ENCODE peak calls at places on chromosome 13, in eight cellular contexts. W is Karpas-422, Y is AG04450, S is IMR-90, X is pancreas, G is MM.1S, N is uterus, H is neuronal stem cell. C is an unnamed sample.

GRCh38 chr13:23629566-23630272 is 59.5 kb downstream of the TNFRSF19 start:
- DNase-seq in W (peak), Y (no peak), S (no peak), X (no peak), G (no peak), N (no peak), H (no peak), C (no peak)

GRCh38 chr13:80473695-80474094 is 132.8 kb upstream of the SPRY2 start:
- DNase-seq in W (no peak), Y (no peak), S (peak), X (no peak), G (no peak), N (no peak), H (no peak), C (no peak)

GRCh38 chr13:70339738-70340137 is 231.5 kb upstream of the KLHL1 start:
- DNase-seq in W (peak), Y (no peak), S (no peak), X (no peak), G (no peak), N (no peak), H (no peak), C (no peak)

GRCh38 chr13:32033744-32034143 is 2.2 kb downstream of the FRY start:
- DNase-seq in W (no peak), Y (no peak), S (peak), X (no peak), G (no peak), N (no peak), H (no peak), C (no peak)

GRCh38 chr13:92682832-92683517 is 543.6 kb upstream of the GPC6 start:
- DNase-seq in W (no peak), Y (no peak), S (no peak), X (no peak), G (no peak), N (no peak), H (no peak), C (no peak)

GRCh38 chr13:112855859-112856258 is 113.2 kb upstream of the MCF2L start:
- DNase-seq in W (no peak), Y (no peak), S (no peak), X (no peak), G (no peak), N (no peak), H (no peak), C (peak)

GRCh38 chr13:56352901-56353300 is 787.8 kb upstream of the PRR20A start:
- DNase-seq in W (no peak), Y (no peak), S (no peak), X (no peak), G (no peak), N (no peak), H (no peak), C (no peak)

GRCh38 chr13:28659611-28659970 is 661 bp downstream of the POMP start:
- DNase-seq in W (no peak), Y (no peak), S (peak), X (no peak), G (peak), N (no peak), H (no peak), C (no peak)

GRCh38 chr13:93345642-93346220 is 119.1 kb downstream of the GPC6 start:
- DNase-seq in W (no peak), Y (no peak), S (no peak), X (no peak), G (no peak), N (no peak), H (no peak), C (no peak)

GRCh38 chr13:110824901-110825300 is 90.0 kb downstream of the ANKRD10 start:
- DNase-seq in W (no peak), Y (no peak), S (no peak), X (no peak), G (no peak), N (no peak), H (no peak), C (no peak)

GRCh38 chr13:48908381-48909087 is 67.2 kb upstream of the FNDC3A start:
- DNase-seq in W (no peak), Y (no peak), S (peak), X (no peak), G (no peak), N (no peak), H (no peak), C (no peak)

GRCh38 chr13:34682406-34682805 is 259.7 kb upstream of the NBEA start:
- DNase-seq in W (no peak), Y (no peak), S (no peak), X (no peak), G (no peak), N (no peak), H (no peak), C (no peak)

GRCh38 chr13:23806874-23807522 is 82.2 kb downstream of the MIPEP start:
- DNase-seq in W (no peak), Y (no peak), S (peak), X (no peak), G (no peak), N (no peak), H (no peak), C (no peak)

GRCh38 chr13:97749174-97749573 is 204.3 kb upstream of the IPO5 start:
- DNase-seq in W (peak), Y (no peak), S (peak), X (no peak), G (no peak), N (no peak), H (no peak), C (no peak)

GRCh38 chr13:113794086-113794485 is 35.1 kb downstream of the TMEM255B start:
- DNase-seq in W (no peak), Y (no peak), S (no peak), X (peak), G (no peak), N (no peak), H (no peak), C (peak)

GRCh38 chr13:46575321-46575721 is 22.4 kb downstream of the LRCH1 start:
- DNase-seq in W (no peak), Y (peak), S (peak), X (no peak), G (no peak), N (no peak), H (no peak), C (no peak)

GRCh38 chr13:61695147-61695546 is 279.5 kb upstream of the PCDH20 start:
- DNase-seq in W (no peak), Y (no peak), S (no peak), X (no peak), G (no peak), N (no peak), H (no peak), C (no peak)

DNA sequence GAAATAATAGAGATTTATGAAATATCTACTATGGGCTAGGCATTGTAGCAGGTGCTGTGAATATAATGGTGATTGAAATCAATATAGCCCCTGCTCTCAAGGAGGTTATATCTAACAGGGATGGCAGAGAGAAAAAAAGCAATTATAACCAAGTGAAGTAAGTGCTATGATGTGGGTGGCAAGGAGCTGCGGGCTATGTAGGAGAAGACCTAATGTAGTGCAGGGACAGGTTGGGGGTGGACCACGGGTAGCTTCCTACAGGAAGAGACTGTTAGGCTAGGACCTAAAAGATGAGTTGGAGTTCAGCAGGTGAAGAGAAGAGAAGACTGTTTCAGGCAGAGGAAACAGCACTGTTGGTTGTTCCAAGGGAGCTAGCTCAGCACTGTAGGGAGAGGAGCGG is 311.0 kb downstream of the KCNRG start:
- DNase-seq in W (no peak), Y (no peak), S (no peak), X (no peak), G (no peak), N (no peak), H (no peak), C (no peak)
- H3K27ac ChIP-seq in W (no peak), Y (no peak), S (no peak), X (no peak), G (no peak), N (peak), H (no peak), C (no peak)

DNA sequence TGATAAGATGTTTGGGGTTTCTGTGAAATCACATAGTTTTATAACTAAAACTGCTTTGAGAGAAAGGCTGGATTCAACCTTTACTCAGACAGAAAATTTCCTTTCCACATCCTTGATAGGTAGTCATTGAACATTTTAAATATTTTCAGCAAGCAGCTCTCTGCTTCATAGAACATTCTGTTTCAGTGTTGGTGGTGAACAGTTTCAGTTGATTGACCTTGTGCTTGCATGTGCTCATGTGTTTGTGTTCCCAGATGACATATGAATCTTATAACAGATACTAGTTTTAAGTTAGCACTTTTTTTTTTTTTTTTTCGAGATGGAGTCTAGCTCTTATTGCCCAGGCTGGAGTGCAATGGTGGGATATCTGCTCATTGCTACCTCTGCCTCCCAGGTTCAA is 290.1 kb downstream of the HS6ST3 start:
- DNase-seq in W (no peak), Y (no peak), S (no peak), X (no peak), G (no peak), N (no peak), H (no peak), C (no peak)
- H3K4me3 ChIP-seq in W (no peak), Y (no peak), S (no peak), X (no peak), G (no peak), N (no peak), H (no peak), C (no peak)

DNA sequence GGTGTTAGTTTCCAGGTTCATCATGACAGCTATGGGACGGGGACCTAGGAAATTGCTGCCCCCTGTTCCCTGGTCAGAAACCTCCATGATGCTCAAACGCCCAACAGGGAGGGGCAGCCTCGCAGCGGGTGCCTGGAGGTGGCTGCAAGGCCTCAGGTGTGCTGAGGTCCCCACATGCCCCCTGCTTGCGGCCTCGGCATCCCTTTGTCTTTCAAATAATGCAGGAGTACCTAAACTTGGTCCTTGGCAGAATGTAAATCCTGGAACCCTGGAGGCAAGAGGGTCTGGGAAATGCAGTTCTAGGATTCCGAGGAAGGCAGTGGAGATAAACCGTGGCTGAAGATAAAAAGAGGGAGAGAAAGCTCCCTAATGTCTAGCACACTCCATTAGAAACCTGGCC is 52.4 kb downstream of the SKA3 start:
- DNase-seq in W (no peak), Y (no peak), S (no peak), X (no peak), G (no peak), N (no peak), H (no peak), C (no peak)
- H3K27ac ChIP-seq in W (no peak), Y (no peak), S (no peak), X (no peak), G (no peak), N (no peak), H (no peak), C (no peak)

GRCh38 chr13:35718084-35718483 is 241.6 kb upstream of the MAB21L1 start:
- DNase-seq in W (peak), Y (no peak), S (no peak), X (no peak), G (no peak), N (no peak), H (no peak), C (no peak)

GRCh38 chr13:35720290-35720689 is 243.8 kb upstream of the MAB21L1 start:
- DNase-seq in W (no peak), Y (no peak), S (no peak), X (no peak), G (no peak), N (no peak), H (no peak), C (no peak)

GRCh38 chr13:35722438-35723060 is 246.1 kb upstream of the MAB21L1 start:
- DNase-seq in W (no peak), Y (no peak), S (peak), X (no peak), G (no peak), N (peak), H (no peak), C (no peak)

GRCh38 chr13:35723061-35723461 is 246.6 kb upstream of the MAB21L1 start:
- DNase-seq in W (no peak), Y (no peak), S (peak), X (no peak), G (no peak), N (peak), H (no peak), C (no peak)

DNA sequence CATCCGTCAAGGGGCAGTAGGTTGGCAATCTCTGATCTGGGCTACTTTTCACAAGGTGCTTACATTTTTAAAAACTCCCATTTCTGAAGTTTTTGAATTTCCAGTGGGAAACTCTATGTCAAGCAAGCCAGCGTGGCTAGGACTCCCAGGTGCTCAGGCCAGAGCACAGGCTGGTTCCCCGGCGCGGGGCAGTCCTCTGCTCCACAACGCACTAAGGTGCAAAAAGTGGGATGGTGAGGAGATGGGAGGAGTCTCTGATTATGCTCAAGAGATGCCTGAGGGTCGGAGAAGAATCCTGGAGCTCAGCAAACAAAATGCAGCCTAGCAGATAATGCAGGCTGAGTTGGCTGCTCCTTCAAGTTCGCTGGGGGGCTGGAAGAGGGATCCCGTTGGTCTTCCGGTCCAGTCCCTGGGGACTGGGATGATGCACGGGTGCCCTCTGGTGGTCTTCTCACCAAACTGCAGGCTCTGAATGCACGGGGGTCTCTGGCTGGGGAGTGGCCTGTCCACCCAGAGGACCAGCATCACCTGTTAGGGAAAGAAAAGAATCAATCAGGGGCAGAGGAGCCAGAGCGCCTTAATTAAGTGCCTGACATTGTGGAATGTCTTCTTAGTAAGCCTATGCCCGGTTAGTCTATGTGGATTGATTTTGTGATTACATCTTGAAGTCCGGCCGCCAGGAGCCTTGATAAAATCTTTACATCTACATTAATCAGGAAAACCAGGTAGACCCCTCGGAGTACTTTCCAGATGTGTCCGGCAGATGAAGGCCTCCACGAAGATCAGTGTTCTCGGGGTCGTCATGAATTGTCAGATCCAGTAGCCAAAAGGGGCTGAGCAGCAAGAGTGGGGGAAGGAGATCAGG is 244.4 kb upstream of the MAB21L1 start:
- DNase-seq in W (peak), Y (no peak), S (peak), X (no peak), G (no peak), N (peak), H (peak), C (no peak)
- H3K4me3 ChIP-seq in W (no peak), Y (peak), S (no peak), X (no peak), G (no peak), N (no peak), H (no peak), C (no peak)

GRCh38 chr13:30776661-30777060 is 41.3 kb downstream of the ALOX5AP start:
- DNase-seq in W (peak), Y (no peak), S (no peak), X (no peak), G (no peak), N (no peak), H (no peak), C (no peak)
- H3K27ac ChIP-seq in W (no peak), Y (no peak), S (no peak), X (no peak), G (no peak), N (no peak), H (no peak), C (no peak)